ENCODE peak calls at places on chromosomes 6 and 20, in four cellular contexts. One of them, this sample, is unnamed.

GRCh38 chr6:41153451-41153850 is 696 bp downstream of the TREML1 start:
- DNase-seq in testis: no peak
- DNase-seq in ovary: no peak
- DNase-seq in H1: no peak
- DNase-seq in this sample: no peak

GRCh38 chr6:144064402-144064830 is 31.0 kb downstream of the SF3B5 start:
- DNase-seq in testis: peak
- DNase-seq in ovary: peak
- DNase-seq in H1: peak
- DNase-seq in this sample: peak

GRCh38 chr20:36394340-36394965 is 88.3 kb downstream of the DLGAP4 start:
- DNase-seq in testis: no peak
- DNase-seq in ovary: no peak
- DNase-seq in H1: no peak
- DNase-seq in this sample: no peak

GRCh38 chr20:1761116-1761515 is 103.5 kb upstream of the SIRPG start:
- DNase-seq in testis: no peak
- DNase-seq in ovary: no peak
- DNase-seq in H1: no peak
- DNase-seq in this sample: no peak

GRCh38 chr6:106122941-106123337 is 36.8 kb downstream of the PRDM1 start:
- DNase-seq in testis: no peak
- DNase-seq in ovary: no peak
- DNase-seq in H1: no peak
- DNase-seq in this sample: no peak

GRCh38 chr6:71481801-71482200 is 193.2 kb downstream of the OGFRL1 start:
- DNase-seq in testis: no peak
- DNase-seq in ovary: no peak
- DNase-seq in H1: no peak
- DNase-seq in this sample: no peak

GRCh38 chr6:17389274-17389847 is 4.0 kb upstream of the CAP2 start:
- DNase-seq in testis: no peak
- DNase-seq in ovary: no peak
- DNase-seq in H1: no peak
- DNase-seq in this sample: no peak

GRCh38 chr6:111427341-111428116 is 55.5 kb downstream of the REV3L start:
- DNase-seq in testis: no peak
- DNase-seq in ovary: no peak
- DNase-seq in H1: no peak
- DNase-seq in this sample: no peak

GRCh38 chr6:105401247-105402089 is 1.4 kb downstream of the PREP start:
- DNase-seq in testis: no peak
- DNase-seq in ovary: no peak
- DNase-seq in H1: no peak
- DNase-seq in this sample: no peak

GRCh38 chr6:162709431-162709830 is 18.1 kb downstream of the PRKN start:
- DNase-seq in testis: no peak
- DNase-seq in ovary: no peak
- DNase-seq in H1: no peak
- DNase-seq in this sample: no peak

GRCh38 chr20:32470025-32470861 is 112.1 kb downstream of the ASXL1 start:
- DNase-seq in testis: no peak
- DNase-seq in ovary: no peak
- DNase-seq in H1: peak
- DNase-seq in this sample: peak

GRCh38 chr6:159490298-159490937 is 202.6 kb downstream of the SOD2 start:
- DNase-seq in testis: peak
- DNase-seq in ovary: no peak
- DNase-seq in H1: no peak
- DNase-seq in this sample: no peak

GRCh38 chr6:2412731-2413130 is 167.3 kb upstream of the GMDS start:
- DNase-seq in testis: no peak
- DNase-seq in ovary: no peak
- DNase-seq in H1: no peak
- DNase-seq in this sample: no peak

GRCh38 chr20:44979090-44979621 is 12.8 kb downstream of the STK4 start:
- DNase-seq in testis: no peak
- DNase-seq in ovary: no peak
- DNase-seq in H1: no peak
- DNase-seq in this sample: peak

GRCh38 chr20:54284928-54285704 is 77.2 kb downstream of the PFDN4 start:
- DNase-seq in testis: no peak
- DNase-seq in ovary: no peak
- DNase-seq in H1: no peak
- DNase-seq in this sample: no peak

GRCh38 chr6:6820688-6821238 is 232.2 kb downstream of the LY86 start:
- DNase-seq in testis: no peak
- DNase-seq in ovary: no peak
- DNase-seq in H1: no peak
- DNase-seq in this sample: no peak

GRCh38 chr6:34131326-34132081 is 14.4 kb downstream of the GRM4 start:
- DNase-seq in testis: no peak
- DNase-seq in ovary: no peak
- DNase-seq in H1: no peak
- DNase-seq in this sample: no peak

GRCh38 chr6:150025201-150025917 is at the start of gene RAET1L:
- DNase-seq in testis: no peak
- DNase-seq in ovary: no peak
- DNase-seq in H1: no peak
- DNase-seq in this sample: no peak

GRCh38 chr6:160462551-160463109 is 114.5 kb downstream of the SLC22A3 start:
- DNase-seq in testis: no peak
- DNase-seq in ovary: no peak
- DNase-seq in H1: no peak
- DNase-seq in this sample: no peak

GRCh38 chr6:140567469-140567868 is 1193.0 kb upstream of the CITED2 start:
- DNase-seq in testis: no peak
- DNase-seq in ovary: no peak
- DNase-seq in H1: no peak
- DNase-seq in this sample: no peak

GRCh38 chr6:24205020-24205492 is 79.0 kb downstream of the NRSN1 start:
- DNase-seq in testis: peak
- DNase-seq in ovary: no peak
- DNase-seq in H1: no peak
- DNase-seq in this sample: peak

GRCh38 chr6:9404351-9405146 is 969.2 kb upstream of the SLC35B3 start:
- DNase-seq in testis: no peak
- DNase-seq in ovary: no peak
- DNase-seq in H1: no peak
- DNase-seq in this sample: no peak

GRCh38 chr20:62198496-62198895 is 15.7 kb downstream of the MTG2 start:
- DNase-seq in testis: no peak
- DNase-seq in ovary: no peak
- DNase-seq in H1: no peak
- DNase-seq in this sample: no peak

GRCh38 chr6:143556529-143556928 is 45.0 kb upstream of the FUCA2 start:
- DNase-seq in testis: no peak
- DNase-seq in ovary: no peak
- DNase-seq in H1: peak
- DNase-seq in this sample: no peak

GRCh38 chr20:9488063-9488462 is 26.3 kb upstream of the LAMP5 start:
- DNase-seq in testis: no peak
- DNase-seq in ovary: no peak
- DNase-seq in H1: no peak
- DNase-seq in this sample: no peak

GRCh38 chr6:125377621-125378020 is 75.9 kb upstream of the HDDC2 start:
- DNase-seq in testis: no peak
- DNase-seq in ovary: no peak
- DNase-seq in H1: no peak
- DNase-seq in this sample: no peak

GRCh38 chr6:158255280-158255973 is 56.8 kb upstream of the TULP4 start:
- DNase-seq in testis: no peak
- DNase-seq in ovary: no peak
- DNase-seq in H1: no peak
- DNase-seq in this sample: no peak

GRCh38 chr6:45630314-45630713 is 252.6 kb upstream of the SUPT3H start:
- DNase-seq in testis: no peak
- DNase-seq in ovary: no peak
- DNase-seq in H1: no peak
- DNase-seq in this sample: no peak

GRCh38 chr6:148323344-148323743 is 19.3 kb upstream of the SASH1 start:
- DNase-seq in testis: no peak
- DNase-seq in ovary: no peak
- DNase-seq in H1: no peak
- DNase-seq in this sample: no peak

GRCh38 chr6:142844065-142844755 is 100.8 kb downstream of the HIVEP2 start:
- DNase-seq in testis: no peak
- DNase-seq in ovary: no peak
- DNase-seq in H1: no peak
- DNase-seq in this sample: no peak

DNA sequence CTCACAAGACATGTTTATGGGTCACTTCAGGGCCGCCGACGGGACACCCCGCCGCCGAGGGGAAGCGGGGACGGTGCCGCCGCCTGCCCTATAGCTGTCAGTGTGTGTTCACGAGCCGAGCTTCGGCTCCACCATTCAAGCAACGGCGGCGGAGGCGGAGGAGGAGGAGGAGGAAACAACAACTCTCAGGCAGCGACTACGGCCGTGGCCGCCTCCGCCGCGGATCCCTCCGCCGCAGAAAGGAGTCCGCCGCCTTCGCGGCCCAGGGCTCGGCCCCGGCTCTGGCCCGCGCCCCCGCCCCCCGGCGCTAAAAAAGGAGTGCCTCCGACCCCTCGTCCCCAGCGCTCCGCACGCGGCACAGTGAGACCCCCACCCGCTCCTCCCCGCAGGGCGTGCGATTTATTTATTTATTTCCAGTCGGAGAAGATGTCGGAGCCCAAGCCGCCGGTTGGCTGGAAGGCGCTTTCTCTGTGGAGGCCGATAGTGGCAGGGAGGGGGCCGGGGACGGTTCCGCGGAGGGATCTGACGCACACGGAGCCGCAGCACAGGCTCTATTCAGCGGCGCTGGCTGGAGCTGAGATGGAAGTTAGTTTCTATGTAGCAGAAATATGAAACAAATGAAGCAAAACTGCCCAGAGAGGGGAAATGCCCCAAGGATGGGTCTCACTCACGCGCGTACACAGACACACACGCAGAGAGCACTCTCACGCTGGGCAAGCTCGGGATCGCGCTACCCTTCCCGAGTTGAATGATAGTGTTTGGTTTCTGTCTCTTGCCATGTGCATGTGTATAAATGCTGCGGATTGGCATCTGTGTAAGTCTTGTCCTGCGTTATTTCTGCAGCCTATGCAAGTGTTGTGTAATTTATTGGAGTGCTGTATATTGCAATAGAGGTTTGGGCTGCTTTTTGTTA is at the start of gene PHIP:
- DNase-seq in testis: peak
- DNase-seq in ovary: peak
- DNase-seq in H1: peak
- DNase-seq in this sample: peak
- TF ChIP-seq POLR2A in testis: no peak
- TF ChIP-seq POLR2A in ovary: peak
- TF ChIP-seq POLR2A in H1: peak
- TF ChIP-seq POLR2A in this sample: peak

DNA sequence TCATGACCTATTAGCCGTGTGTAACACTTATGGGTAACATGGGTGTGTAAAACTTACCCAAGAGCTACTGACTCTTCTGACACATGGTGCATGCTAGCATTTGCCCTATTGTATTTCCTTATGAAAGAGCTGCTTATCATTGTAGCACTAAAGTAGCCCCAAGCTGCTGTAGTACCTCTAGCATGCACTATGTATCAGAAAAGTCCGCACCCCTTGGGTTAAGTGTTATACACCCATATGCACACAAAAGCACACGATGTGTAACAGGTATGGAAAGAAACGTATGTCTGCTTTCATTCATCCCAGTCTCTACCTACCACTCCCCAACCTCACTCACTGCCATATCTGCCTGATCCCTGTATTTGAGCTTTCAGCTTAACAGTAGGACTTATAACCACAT is 85.3 kb downstream of the ZMYND8 start:
- DNase-seq in testis: no peak
- DNase-seq in ovary: no peak
- DNase-seq in H1: no peak
- DNase-seq in this sample: no peak
- TF ChIP-seq POLR2A in testis: no peak
- TF ChIP-seq POLR2A in ovary: no peak
- TF ChIP-seq POLR2A in H1: no peak
- TF ChIP-seq POLR2A in this sample: no peak

GRCh38 chr20:25031241-25031640 is 26.7 kb downstream of the ACSS1 start:
- DNase-seq in testis: no peak
- DNase-seq in ovary: no peak
- DNase-seq in H1: no peak
- DNase-seq in this sample: no peak

GRCh38 chr20:25032065-25032477 is 25.9 kb downstream of the ACSS1 start:
- DNase-seq in testis: peak
- DNase-seq in ovary: no peak
- DNase-seq in H1: no peak
- DNase-seq in this sample: no peak

GRCh38 chr20:25033941-25034335 is 24.0 kb downstream of the ACSS1 start:
- DNase-seq in testis: no peak
- DNase-seq in ovary: no peak
- DNase-seq in H1: no peak
- DNase-seq in this sample: no peak

GRCh38 chr20:25033250-25033940 is 24.5 kb downstream of the ACSS1 start:
- DNase-seq in testis: no peak
- DNase-seq in ovary: no peak
- DNase-seq in H1: no peak
- DNase-seq in this sample: peak

DNA sequence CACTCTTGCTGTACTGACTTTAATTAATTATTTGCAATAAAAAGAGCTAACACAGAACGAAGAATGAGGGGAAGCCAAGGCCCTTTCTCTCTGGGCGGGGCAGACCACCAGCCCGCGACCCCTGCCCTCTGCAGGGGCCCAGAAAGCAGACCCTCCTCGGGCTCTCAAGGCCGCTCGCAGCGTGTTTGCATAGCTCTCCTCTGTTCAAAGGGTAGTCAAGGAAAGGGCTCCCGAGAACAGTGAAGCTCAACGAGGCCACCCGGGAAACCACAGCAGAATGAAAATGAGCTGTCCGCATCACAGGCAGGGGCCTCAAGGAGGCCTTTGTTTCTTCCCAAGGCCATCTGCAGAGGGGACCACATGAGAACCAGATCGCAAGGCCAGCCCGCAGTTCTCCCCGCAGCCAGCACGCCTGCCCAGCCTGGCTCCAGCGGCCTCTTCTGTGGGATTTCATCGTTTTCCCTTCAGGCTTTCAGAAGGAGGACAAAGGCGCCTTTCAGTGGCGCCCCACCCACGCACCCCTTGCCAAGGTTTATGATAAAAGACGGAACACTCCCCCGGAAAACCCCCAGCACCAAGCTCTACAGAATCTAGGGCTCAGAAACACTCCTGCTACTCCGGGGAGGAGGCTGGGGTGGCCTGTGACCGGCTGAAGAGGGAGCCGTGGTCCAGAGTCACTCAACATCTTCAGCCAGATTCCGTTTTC is 25.3 kb downstream of the ACSS1 start:
- DNase-seq in testis: peak
- DNase-seq in ovary: peak
- DNase-seq in H1: no peak
- DNase-seq in this sample: no peak
- TF ChIP-seq POLR2A in testis: no peak
- TF ChIP-seq POLR2A in ovary: no peak
- TF ChIP-seq POLR2A in H1: no peak
- TF ChIP-seq POLR2A in this sample: no peak

GRCh38 chr20:64049060-64049886 is at the start of gene SOX18:
- DNase-seq in testis: no peak
- DNase-seq in ovary: no peak
- DNase-seq in H1: no peak
- DNase-seq in this sample: peak
- TF ChIP-seq POLR2A in testis: no peak
- TF ChIP-seq POLR2A in ovary: no peak
- TF ChIP-seq POLR2A in H1: no peak
- TF ChIP-seq POLR2A in this sample: no peak